ENCODE peak calls at places on chromosome 11, in five cellular contexts. S is progenitor cell of endocrine pancreas, W is heart right ventricle, H is IMR-90, K is mesothelial cell of epicardium. G is an unnamed sample.

GRCh38 chr11:2715716-2716350 is 16.0 kb upstream of the KCNQ1OT1 start:
- DNase-seq in S (no peak), W (no peak), H (no peak), K (no peak), G (no peak)

GRCh38 chr11:67615455-67616430 is 9.0 kb downstream of the NDUFV1 start:
- DNase-seq in S (no peak), W (no peak), H (no peak), K (no peak), G (no peak)

GRCh38 chr11:74283580-74284180 is 27.8 kb downstream of the P4HA3 start:
- DNase-seq in S (no peak), W (no peak), H (no peak), K (no peak), G (no peak)

GRCh38 chr11:19513253-19513652 is 199.4 kb upstream of the NAV2 start:
- DNase-seq in S (no peak), W (no peak), H (no peak), K (no peak), G (no peak)

GRCh38 chr11:108929241-108929640 is 264.4 kb downstream of the DDX10 start:
- DNase-seq in S (no peak), W (no peak), H (peak), K (no peak), G (no peak)

GRCh38 chr11:18056561-18057181 is 10.6 kb upstream of the TPH1 start:
- DNase-seq in S (no peak), W (no peak), H (no peak), K (no peak), G (no peak)

GRCh38 chr11:2891291-2891690 is 5.7 kb upstream of the CDKN1C start:
- DNase-seq in S (no peak), W (no peak), H (no peak), K (no peak), G (no peak)

GRCh38 chr11:65399249-65399648 is 12.8 kb downstream of the FRMD8 start:
- DNase-seq in S (no peak), W (no peak), H (no peak), K (no peak), G (no peak)

GRCh38 chr11:15636520-15637065 is 521.9 kb downstream of the INSC start:
- DNase-seq in S (no peak), W (no peak), H (no peak), K (no peak), G (no peak)

GRCh38 chr11:47394050-47394321 is 14.4 kb upstream of the SLC39A13 start:
- DNase-seq in S (no peak), W (no peak), H (no peak), K (no peak), G (peak)

GRCh38 chr11:102006835-102007566 is 40.2 kb upstream of the CFAP300 start:
- DNase-seq in S (no peak), W (no peak), H (no peak), K (no peak), G (no peak)

GRCh38 chr11:44785856-44786606 is 59.3 kb downstream of the TSPAN18 start:
- DNase-seq in S (no peak), W (no peak), H (no peak), K (no peak), G (peak)
- TF ChIP-seq CTCF in S (peak), W (no peak), H (peak), K (no peak), G (no peak)

GRCh38 chr11:130531061-130531460 is 82.6 kb downstream of the ADAMTS15 start:
- DNase-seq in S (no peak), W (no peak), H (no peak), K (no peak), G (no peak)
- TF ChIP-seq CTCF in S (no peak), W (no peak), H (peak), K (no peak), G (no peak)

GRCh38 chr11:114317738-114318137 is 21.5 kb downstream of the NNMT start:
- DNase-seq in S (no peak), W (peak), H (peak), K (no peak), G (no peak)
- TF ChIP-seq CTCF in S (peak), W (peak), H (peak), K (no peak), G (no peak)

GRCh38 chr11:3959015-3959917 is 103.8 kb downstream of the STIM1 start:
- DNase-seq in S (no peak), W (no peak), H (peak), K (no peak), G (no peak)
- TF ChIP-seq CTCF in S (peak), W (no peak), H (peak), K (peak), G (no peak)

GRCh38 chr11:114219559-114220349 is 76.4 kb upstream of the NNMT start:
- DNase-seq in S (no peak), W (no peak), H (peak), K (no peak), G (no peak)
- TF ChIP-seq CTCF in S (no peak), W (no peak), H (no peak), K (no peak), G (no peak)

GRCh38 chr11:80188228-80188627 is 747.4 kb upstream of the TENM4 start:
- DNase-seq in S (no peak), W (no peak), H (no peak), K (no peak), G (no peak)

GRCh38 chr11:80186687-80187086 is 745.9 kb upstream of the TENM4 start:
- DNase-seq in S (no peak), W (no peak), H (no peak), K (no peak), G (no peak)

DNA sequence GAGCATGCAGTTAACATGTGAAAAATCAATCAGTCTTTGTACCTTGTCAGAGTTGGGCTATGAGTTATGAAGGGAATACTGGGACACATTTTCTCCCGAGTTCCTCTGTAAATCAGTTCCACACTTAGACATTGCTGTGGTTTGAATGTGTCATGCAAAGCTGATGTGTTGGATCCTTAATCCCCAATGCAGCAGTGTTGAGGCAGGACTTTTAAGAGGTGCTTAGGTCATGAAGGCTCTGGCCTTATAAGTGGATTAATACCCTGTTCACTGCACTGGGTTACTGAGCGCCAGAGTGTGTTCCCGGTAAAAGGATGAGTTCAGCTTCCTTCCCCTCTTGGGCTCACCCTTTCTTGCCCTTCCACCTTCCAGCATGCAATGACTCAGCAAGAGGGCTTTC is 742.1 kb upstream of the TENM4 start:
- DNase-seq in S (no peak), W (no peak), H (no peak), K (no peak), G (no peak)
- TF ChIP-seq CTCF in S (no peak), W (no peak), H (no peak), K (no peak), G (no peak)

DNA sequence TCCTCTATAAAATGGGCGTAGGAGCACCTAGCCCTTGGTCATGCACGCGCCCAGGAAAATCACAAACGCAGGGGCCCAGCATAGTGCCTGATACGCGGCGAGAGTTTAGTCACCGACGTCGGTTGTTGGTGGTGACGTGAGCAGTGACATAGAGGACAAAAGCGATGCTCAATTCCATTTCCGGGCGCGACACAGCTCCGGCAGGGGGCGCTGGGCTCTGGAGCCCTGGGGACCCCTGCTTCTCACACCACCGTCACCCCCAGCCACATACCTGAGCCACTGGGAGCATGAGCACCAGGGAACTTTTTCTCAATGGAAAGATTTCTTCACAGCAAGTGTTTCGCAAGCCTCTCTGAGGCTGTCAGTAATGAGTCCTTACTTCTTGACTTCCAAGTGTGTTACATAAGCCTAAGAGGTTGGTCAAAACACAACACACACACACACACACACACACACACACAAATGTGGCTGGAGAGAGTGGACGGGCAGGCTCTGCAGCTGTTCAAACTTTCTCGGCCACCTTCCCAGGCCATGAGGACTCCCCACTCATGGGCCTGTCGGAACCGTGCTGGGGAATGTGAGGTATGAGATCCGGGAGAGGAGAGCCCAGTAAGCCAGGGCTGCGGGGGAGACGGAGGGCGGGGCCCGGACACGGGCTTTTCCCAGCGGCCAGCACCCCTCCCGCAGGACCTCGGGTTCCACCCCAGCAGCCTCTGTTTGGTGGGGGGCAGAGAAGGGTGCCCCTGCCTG is 36.9 kb upstream of the LINC01488 start:
- DNase-seq in S (peak), W (peak), H (peak), K (peak), G (peak)
- TF ChIP-seq CTCF in S (peak), W (peak), H (peak), K (peak), G (no peak)

DNA sequence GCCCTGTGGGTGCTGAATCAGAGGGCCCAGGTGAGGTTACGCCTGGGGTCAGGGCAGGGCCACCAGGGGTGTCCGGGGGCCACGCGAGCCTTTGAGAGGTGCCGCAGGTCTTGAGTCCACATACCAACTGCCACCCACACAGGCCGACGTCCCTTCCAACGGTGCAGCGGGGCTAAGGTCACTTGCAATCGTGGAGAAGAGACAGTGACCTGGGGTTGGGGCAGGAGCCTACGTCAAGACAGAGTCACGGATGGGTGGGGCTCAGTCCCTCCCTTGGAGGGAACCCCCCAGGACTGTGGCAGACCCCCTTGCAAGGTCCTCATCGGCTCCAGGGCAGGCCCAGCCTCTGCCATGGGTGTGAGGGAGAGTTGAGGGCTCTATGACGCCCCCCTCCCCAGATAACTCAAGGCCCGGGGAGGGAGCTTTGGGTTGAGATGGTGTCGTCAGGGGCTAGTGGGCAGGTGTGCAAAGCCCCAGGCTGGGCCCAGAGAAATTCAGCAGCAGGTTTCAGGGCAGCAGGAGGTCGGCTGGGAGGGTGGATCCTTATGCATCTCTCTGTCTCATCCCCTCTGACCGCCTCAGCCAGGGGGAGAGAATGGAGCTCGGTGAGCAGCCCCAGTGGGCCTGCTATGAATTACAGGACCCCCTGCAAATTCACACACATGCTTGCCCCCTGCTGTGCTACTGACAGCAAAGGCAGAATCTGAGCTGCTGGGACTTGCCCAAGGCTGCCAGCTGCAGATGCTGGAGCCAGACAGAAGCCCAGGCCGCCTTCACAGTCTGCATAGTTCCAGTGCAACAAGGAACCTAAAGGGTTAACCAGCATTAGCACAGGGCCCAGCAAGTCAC is 60.0 kb downstream of the MYEOV start:
- DNase-seq in S (no peak), W (no peak), H (no peak), K (no peak), G (no peak)
- TF ChIP-seq CTCF in S (no peak), W (no peak), H (no peak), K (no peak), G (no peak)